ENCODE peak calls at places on chromosome 15, in eight cellular contexts. O, X, V, J, W, G, L and Y are unnamed samples.

GRCh38 chr15:40103124-40103858 is 5.4 kb downstream of the BMF start:
- DNase-seq in O (peak; percentile 90), X (peak; percentile 76), V (peak; percentile 73), J (no peak), W (peak; percentile 95), G (no peak), L (peak; percentile 48), Y (peak; percentile 83)

GRCh38 chr15:41493205-41493901 is at the start of gene ITPKA:
- DNase-seq in O (peak; percentile 66), X (peak; percentile 83), V (peak; percentile 82), J (peak; percentile 65), W (peak; percentile 50), G (peak; percentile 94), L (peak; percentile 26), Y (peak; percentile 65)

GRCh38 chr15:80823120-80823519 is 44.0 kb downstream of the CEMIP start:
- DNase-seq in O (no peak), X (no peak), V (no peak), J (no peak), W (no peak), G (no peak), L (no peak), Y (no peak)

GRCh38 chr15:26870346-26870745 is 3.5 kb downstream of the GABRA5 start:
- DNase-seq in O (no peak), X (no peak), V (no peak), J (no peak), W (no peak), G (no peak), L (no peak), Y (no peak)

GRCh38 chr15:73851679-73852078 is 21.7 kb upstream of the TBC1D21 start:
- DNase-seq in O (no peak), X (peak; percentile 50), V (peak; percentile 88), J (no peak), W (no peak), G (peak; percentile 66), L (peak; percentile 23), Y (no peak)

GRCh38 chr15:26697913-26698312 is 75.0 kb downstream of the GABRB3 start:
- DNase-seq in O (no peak), X (no peak), V (no peak), J (no peak), W (peak; percentile 44), G (no peak), L (no peak), Y (no peak)

GRCh38 chr15:85164841-85165466 is 183.3 kb downstream of the PDE8A start:
- DNase-seq in O (no peak), X (no peak), V (no peak), J (no peak), W (no peak), G (no peak), L (no peak), Y (no peak)

GRCh38 chr15:29570931-29571727 is 251.1 kb downstream of the TJP1 start:
- DNase-seq in O (peak; percentile 40), X (no peak), V (peak; percentile 84), J (no peak), W (peak; percentile 76), G (peak; percentile 57), L (no peak), Y (no peak)

GRCh38 chr15:62758126-62758951 is 284.2 kb upstream of the TPM1 start:
- DNase-seq in O (peak; percentile 51), X (peak; percentile 76), V (peak; percentile 29), J (no peak), W (no peak), G (no peak), L (peak; percentile 77), Y (no peak)

GRCh38 chr15:100928632-100929280 is 9.6 kb downstream of the LRRK1 start:
- DNase-seq in O (no peak), X (no peak), V (no peak), J (no peak), W (peak; percentile 41), G (no peak), L (no peak), Y (no peak)

GRCh38 chr15:76155742-76156141 is 96.0 kb downstream of the TMEM266 start:
- DNase-seq in O (no peak), X (no peak), V (no peak), J (no peak), W (no peak), G (no peak), L (no peak), Y (no peak)

GRCh38 chr15:94910166-94910565 is 678.8 kb downstream of the MCTP2 start:
- DNase-seq in O (no peak), X (no peak), V (no peak), J (no peak), W (no peak), G (no peak), L (no peak), Y (no peak)

GRCh38 chr15:69576948-69577351 is 124.3 kb downstream of the RPLP1 start:
- DNase-seq in O (no peak), X (no peak), V (no peak), J (no peak), W (no peak), G (no peak), L (no peak), Y (no peak)

GRCh38 chr15:55917881-55918296 is 75.5 kb downstream of the NEDD4 start:
- DNase-seq in O (peak; percentile 13), X (peak; percentile 59), V (peak; percentile 35), J (no peak), W (peak; percentile 50), G (no peak), L (no peak), Y (peak; percentile 29)

GRCh38 chr15:44836094-44836493 is 99.8 kb downstream of the TRIM69 start:
- DNase-seq in O (no peak), X (no peak), V (no peak), J (no peak), W (no peak), G (no peak), L (no peak), Y (no peak)

GRCh38 chr15:65069179-65069578 is 1.4 kb upstream of the RASL12 start:
- DNase-seq in O (no peak), X (peak; percentile 91), V (no peak), J (no peak), W (no peak), G (no peak), L (no peak), Y (peak; percentile 86)

GRCh38 chr15:57510647-57511046 is 81.1 kb upstream of the MYZAP start:
- DNase-seq in O (no peak), X (no peak), V (no peak), J (no peak), W (peak; percentile 89), G (no peak), L (no peak), Y (no peak)

GRCh38 chr15:70127288-70127746 is 29.6 kb upstream of the TLE3 start:
- DNase-seq in O (peak; percentile 40), X (no peak), V (no peak), J (no peak), W (no peak), G (no peak), L (peak; percentile 65), Y (no peak)

GRCh38 chr15:96625251-96625650 is 294.8 kb downstream of the NR2F2 start:
- DNase-seq in O (no peak), X (no peak), V (no peak), J (no peak), W (no peak), G (no peak), L (no peak), Y (no peak)

GRCh38 chr15:69685524-69686452 is 233.2 kb downstream of the RPLP1 start:
- DNase-seq in O (no peak), X (no peak), V (no peak), J (peak; percentile 89), W (peak; percentile 72), G (no peak), L (no peak), Y (no peak)

GRCh38 chr15:41872166-41872747 is 21.6 kb downstream of the SPTBN5 start:
- DNase-seq in O (no peak), X (no peak), V (no peak), J (no peak), W (no peak), G (no peak), L (no peak), Y (no peak)

GRCh38 chr15:74749832-74750231 is 1.2 kb downstream of the CYP1A2 start:
- DNase-seq in O (no peak), X (peak; percentile 1), V (no peak), J (no peak), W (no peak), G (no peak), L (no peak), Y (no peak)

GRCh38 chr15:56923174-56923579 is 4.7 kb downstream of the TCF12 start:
- DNase-seq in O (no peak), X (no peak), V (no peak), J (no peak), W (no peak), G (no peak), L (no peak), Y (no peak)

GRCh38 chr15:28984421-28985375 is 98.9 kb downstream of the APBA2 start:
- DNase-seq in O (peak; percentile 97), X (peak; percentile 72), V (peak; percentile 71), J (no peak), W (no peak), G (peak; percentile 51), L (peak; percentile 9), Y (no peak)

GRCh38 chr15:48423342-48423741 is 92.1 kb downstream of the DUT start:
- DNase-seq in O (no peak), X (no peak), V (no peak), J (no peak), W (no peak), G (no peak), L (no peak), Y (no peak)

GRCh38 chr15:61656391-61656790 is 403.9 kb downstream of the VPS13C start:
- DNase-seq in O (no peak), X (no peak), V (no peak), J (no peak), W (no peak), G (no peak), L (no peak), Y (no peak)

GRCh38 chr15:57550640-57551039 is 41.1 kb upstream of the MYZAP start:
- DNase-seq in O (peak; percentile 71), X (no peak), V (no peak), J (no peak), W (no peak), G (no peak), L (peak; percentile 53), Y (peak; percentile 62)

GRCh38 chr15:27222479-27222878 is 251.5 kb downstream of the GABRG3 start:
- DNase-seq in O (no peak), X (no peak), V (no peak), J (no peak), W (no peak), G (no peak), L (no peak), Y (no peak)

GRCh38 chr15:33279613-33280205 is 31.1 kb upstream of the RYR3 start:
- DNase-seq in O (no peak), X (no peak), V (no peak), J (no peak), W (no peak), G (no peak), L (no peak), Y (no peak)

GRCh38 chr15:19973718-19974117 is 567.9 kb downstream of the GOLGA6L6 start:
- DNase-seq in O (no peak), X (no peak), V (no peak), J (no peak), W (no peak), G (no peak), L (no peak), Y (no peak)

GRCh38 chr15:65958835-65959234 is 89.5 kb downstream of the RAB11A start:
- DNase-seq in O (no peak), X (no peak), V (no peak), J (no peak), W (no peak), G (no peak), L (no peak), Y (no peak)

GRCh38 chr15:42575188-42576039 is at the start of gene STARD9:
- DNase-seq in O (peak; percentile 99), X (peak; percentile 98), V (peak; percentile 99), J (peak; percentile 91), W (peak; percentile 97), G (peak; percentile 98), L (peak; percentile 96), Y (peak; percentile 99)